ENCODE peak calls at places on chromosomes 5 and 9, in four cellular contexts. G is SK-N-DZ, F is nucleus accumbens, M is ELF-1. W is an unnamed sample.

GRCh38 chr9:109831996-109832395 is 52.0 kb downstream of the PALM2AKAP2 start:
- DNase-seq in G (no peak), F (no peak), M (no peak), W (no peak)

GRCh38 chr9:71761938-71762353 is 6.4 kb downstream of the CEMIP2 start:
- DNase-seq in G (no peak), F (no peak), M (no peak), W (no peak)

GRCh38 chr9:91758491-91758981 is 191.5 kb downstream of the ROR2 start:
- DNase-seq in G (peak; percentile 11), F (no peak), M (peak; percentile 82), W (no peak)

GRCh38 chr9:259405-260404 is 45.0 kb downstream of the DOCK8 start:
- DNase-seq in G (no peak), F (no peak), M (no peak), W (no peak)

GRCh38 chr9:126327016-126327749 is 554 bp downstream of the MVB12B start:
- DNase-seq in G (peak; percentile 38), F (no peak), M (peak; percentile 36), W (no peak)

GRCh38 chr5:149452007-149452664 is 73.0 kb upstream of the IL17B start:
- DNase-seq in G (no peak), F (no peak), M (peak; percentile 95), W (no peak)

GRCh38 chr9:90137824-90138223 is 504.8 kb downstream of the DIRAS2 start:
- DNase-seq in G (no peak), F (no peak), M (no peak), W (no peak)

GRCh38 chr5:83400712-83401111 is 70.8 kb upstream of the VCAN start:
- DNase-seq in G (no peak), F (no peak), M (no peak), W (no peak)

GRCh38 chr5:171927345-171927941 is 79.0 kb downstream of the FBXW11 start:
- DNase-seq in G (no peak), F (no peak), M (no peak), W (no peak)